ENCODE peak calls at places on chromosomes 11 and 22, in eight cellular contexts. A is colonic mucosa, V is mesenchymal stem cell, L is neural progenitor cell, X is left ventricle myocardium inferior, J is cardiac muscle cell, M is OCI-LY7, P is A549. N is an unnamed sample.
A peak's percentile ranks its signal among the peaks of the same experiment; 100 is the strongest.

GRCh38 chr22:40960137-40960536 is 9.0 kb downstream of the RBX1 start:
- DNase-seq in L (no peak), X (no peak), P (no peak), V (no peak), M (no peak), J (no peak), A (no peak), N (no peak)

GRCh38 chr11:134224710-134225662 is 515 bp downstream of the VPS26B start:
- DNase-seq in L (peak; percentile 80), J (peak; percentile 61), A (peak; percentile 63), P (peak; percentile 10), X (peak; percentile 70), V (peak; percentile 53), M (peak; percentile 39), N (no peak)

GRCh38 chr11:75140269-75141138 is 10.4 kb upstream of the SLCO2B1 start:
- DNase-seq in J (peak; percentile 49), L (peak; percentile 69), A (peak; percentile 79), P (peak; percentile 55), X (peak; percentile 69), V (peak; percentile 15), M (peak; percentile 85), N (peak; percentile 48)

GRCh38 chr11:35288817-35289541 is 130.4 kb downstream of the SLC1A2 start:
- DNase-seq in L (no peak), M (no peak), X (no peak), V (peak; percentile 85), A (no peak), J (peak; percentile 87), P (no peak), N (no peak)

GRCh38 chr11:61919841-61920631 is 2.7 kb upstream of the RAB3IL1 start:
- DNase-seq in J (no peak), M (no peak), A (no peak), X (peak; percentile 15), L (no peak), V (no peak), P (peak; percentile 44), N (no peak)

GRCh38 chr11:22510741-22511140 is 114.9 kb downstream of the FANCF start:
- DNase-seq in X (no peak), A (no peak), L (no peak), M (no peak), J (no peak), P (no peak), V (no peak), N (no peak)

GRCh38 chr11:134752526-134752925 is 340.5 kb upstream of the B3GAT1 start:
- DNase-seq in X (no peak), L (no peak), V (no peak), M (no peak), A (no peak), J (no peak), P (no peak), N (no peak)

GRCh38 chr22:39814899-39815298 is 78.7 kb downstream of the ENTHD1 start:
- DNase-seq in L (no peak), X (no peak), A (no peak), M (no peak), P (no peak), V (peak; percentile 9), J (peak; percentile 12), N (no peak)

GRCh38 chr22:17836977-17837742 is 62.9 kb upstream of the BID start:
- DNase-seq in J (no peak), X (no peak), V (no peak), M (no peak), L (peak; percentile 22), P (no peak), A (no peak), N (peak; percentile 35)

GRCh38 chr22:21761994-21762680 is 26.5 kb upstream of the YPEL1 start:
- DNase-seq in X (no peak), J (no peak), L (no peak), P (no peak), V (no peak), A (no peak), M (no peak), N (no peak)
- H3K4me1 ChIP-seq in X (no peaks in the 10 kb centered on the region), J (no peaks in the 10 kb centered on the region), L (no peaks in the 10 kb centered on the region), P (no peaks in the 10 kb centered on the region), V (peaks cover 4% of the 10 kb centered on the region), A (no peaks in the 10 kb centered on the region), M (peaks cover 13% of the 10 kb centered on the region), N (peaks cover 5% of the 10 kb centered on the region)

DNA sequence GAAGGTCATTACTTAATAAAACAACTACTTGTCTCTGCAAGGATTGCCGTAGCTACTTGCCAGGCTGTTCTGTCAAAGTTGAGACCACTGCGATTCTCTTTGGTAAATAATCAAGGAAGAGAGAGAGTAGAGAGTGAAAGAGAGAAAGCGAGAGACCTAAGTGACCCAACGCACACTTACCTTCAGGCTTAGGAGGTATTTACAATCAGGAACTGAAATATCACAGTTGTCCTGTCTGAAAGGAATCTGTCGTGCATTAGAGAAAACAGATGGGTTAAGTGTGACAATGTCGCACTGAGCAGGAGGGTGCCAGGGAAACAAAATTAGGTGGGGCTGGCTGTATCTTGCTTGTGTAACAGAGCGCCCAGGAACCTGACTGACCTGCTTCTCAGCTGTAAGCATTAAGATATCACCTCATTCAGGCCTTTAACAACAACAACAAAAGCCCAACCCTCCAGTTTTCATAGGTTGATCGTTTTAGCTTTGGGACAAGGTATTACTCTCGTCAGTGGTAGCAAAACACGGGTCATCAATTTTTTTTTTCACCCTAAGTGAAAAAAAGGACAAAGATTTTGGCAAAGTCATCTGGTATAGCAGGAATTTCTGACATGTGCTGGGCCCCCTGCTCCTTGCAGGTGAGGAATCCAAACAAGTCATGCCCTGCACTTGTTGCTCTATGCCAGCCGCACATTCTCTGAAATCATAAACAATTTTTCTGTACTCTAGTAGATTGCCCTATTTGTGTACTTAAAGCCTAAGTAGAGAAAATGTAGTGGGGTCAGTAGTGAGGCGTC is at the start of gene MUC15:
- DNase-seq in X (no peak), L (no peak), M (no peak), A (no peak), P (no peak), J (no peak), V (no peak), N (no peak)
- H3K4me3 ChIP-seq in X (no peak within 1 kb of the TSS), L (no peak within 1 kb of the TSS), M (no peak within 1 kb of the TSS), A (no peak within 1 kb of the TSS), P (no peak within 1 kb of the TSS), J (no peak within 1 kb of the TSS), V (no peak within 1 kb of the TSS), N (no peak within 1 kb of the TSS)

GRCh38 chr11:60902625-60903024 is 3.8 kb downstream of the PRPF19 start:
- DNase-seq in M (no peak), V (no peak), L (no peak), X (no peak), A (no peak), J (no peak), P (no peak), N (no peak)
- H3K4me1 ChIP-seq in M (peaks cover 23% of the 10 kb centered on the region), V (peaks cover 4% of the 10 kb centered on the region), L (peaks cover 11% of the 10 kb centered on the region), X (peaks cover 53% of the 10 kb centered on the region), A (no peaks in the 10 kb centered on the region), J (peaks cover 5% of the 10 kb centered on the region), P (peaks cover 16% of the 10 kb centered on the region), N (no peaks in the 10 kb centered on the region)

GRCh38 chr11:66957971-66958231 is 282 bp downstream of the PC start:
- DNase-seq in L (no peak), V (no peak), M (no peak), A (no peak), P (no peak), X (no peak), J (no peak), N (no peak)
- H3K4me3 ChIP-seq in L (peak overlapping the region; percentile 68), V (peak overlapping the region; percentile 93), M (peak overlapping the region; percentile 61), A (peak overlapping the region; percentile 62), P (peak overlapping the region; percentile 63), X (peak overlapping the region; percentile 77), J (peak overlapping the region; percentile 75), N (peak overlapping the region; percentile 95)

GRCh38 chr11:114085965-114086364 is 26.5 kb downstream of the ZBTB16 start:
- DNase-seq in V (no peak), X (no peak), A (peak; percentile 63), P (no peak), L (no peak), M (no peak), J (no peak), N (no peak)
- H3K4me1 ChIP-seq in V (no peaks in the 10 kb centered on the region), X (peaks cover 100% of the 10 kb centered on the region), A (peaks cover 7% of the 10 kb centered on the region), P (peaks cover 3% of the 10 kb centered on the region), L (peaks cover 69% of the 10 kb centered on the region), M (no peaks in the 10 kb centered on the region), J (peaks cover 8% of the 10 kb centered on the region), N (no peaks in the 10 kb centered on the region)

GRCh38 chr22:50267591-50268390 is 2.4 kb downstream of the MAPK11 start:
- DNase-seq in A (peak; percentile 73), P (peak; percentile 60), J (peak; percentile 70), L (peak; percentile 72), X (peak; percentile 64), V (no peak), M (peak; percentile 71), N (no peak)
- H3K4me3 ChIP-seq in A (peak overlapping the region; percentile 9), P (peak overlapping the region; percentile 44), J (no peak overlapping the region), L (peak overlapping the region; percentile 23), X (peak overlapping the region; percentile 61), V (no peak overlapping the region), M (peak overlapping the region; percentile 32), N (no peak overlapping the region)

DNA sequence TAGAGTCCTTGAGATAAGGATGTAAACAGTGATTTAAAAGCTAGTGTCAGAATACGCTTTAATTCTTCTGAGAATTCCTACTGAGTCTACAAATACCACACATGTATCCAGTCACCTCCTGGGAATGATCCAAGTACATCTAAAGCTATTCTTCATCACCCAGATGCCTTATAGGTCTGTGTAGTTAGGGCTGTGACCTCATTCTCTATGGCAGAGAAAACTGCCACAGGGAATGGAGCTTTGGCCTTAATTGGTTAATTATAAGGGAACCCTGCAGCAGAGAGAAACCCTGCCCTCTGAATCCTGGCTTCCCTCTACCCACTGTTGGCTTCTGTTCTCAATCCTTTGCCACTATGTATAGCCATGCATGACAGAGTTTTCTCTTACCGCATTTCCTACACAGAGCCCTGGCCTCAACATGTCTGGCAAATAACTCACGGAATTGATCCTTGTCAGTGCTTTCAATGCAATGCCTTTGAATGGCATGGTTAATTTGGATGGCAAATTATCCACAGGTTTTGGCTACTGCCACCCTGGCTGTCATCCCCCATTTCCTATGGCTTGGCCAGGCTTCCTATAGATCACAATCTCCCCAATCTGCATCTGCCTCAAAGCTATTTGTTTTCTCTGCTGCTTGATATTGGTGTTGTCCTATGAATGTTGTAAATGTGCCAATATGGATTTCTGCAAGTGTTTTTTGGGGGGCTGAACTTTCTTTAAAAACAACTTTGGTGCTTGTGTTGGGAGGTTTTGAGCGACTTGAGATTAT is 2.9 kb downstream of the DIXDC1 start:
- DNase-seq in P (no peak), X (no peak), M (no peak), J (peak; percentile 69), V (peak; percentile 76), A (no peak), L (no peak), N (no peak)
- H3K4me1 ChIP-seq in P (peaks cover 81% of the 10 kb centered on the region), X (peaks cover 85% of the 10 kb centered on the region), M (peaks cover 39% of the 10 kb centered on the region), J (peaks cover 33% of the 10 kb centered on the region), V (peaks cover 19% of the 10 kb centered on the region), A (no peaks in the 10 kb centered on the region), L (peaks cover 45% of the 10 kb centered on the region), N (peaks cover 3% of the 10 kb centered on the region)

GRCh38 chr11:128341767-128342318 is 245.5 kb downstream of the ETS1 start:
- DNase-seq in P (no peak), M (no peak), V (no peak), L (peak; percentile 41), A (no peak), J (no peak), X (no peak), N (no peak)
- H3K4me3 ChIP-seq in P (no peak overlapping the region), M (no peak overlapping the region), V (no peak overlapping the region), L (no peak overlapping the region), A (no peak overlapping the region), J (no peak overlapping the region), X (no peak overlapping the region), N (no peak overlapping the region)

N was measured in NT2/D1.